ENCODE peak calls at places on chromosome 2, in eight cellular contexts. U is body of pancreas; L is heart right ventricle; Y is upper lobe of right lung; K is right lobe of liver; P is PC-9; O is GM23248; J is CD8-positive, alpha-beta memory T cell. W is an unnamed sample.
A peak's percentile ranks its signal among the peaks of the same experiment; 100 is the strongest.

GRCh38 chr2:28413152-28413895 is 20.7 kb downstream of the FOSL2 start:
- DNase-seq in L (no peak), Y (peak; percentile 64), O (no peak), J (no peak), U (no peak), K (no peak), P (peak; percentile 17), W (no peak)

GRCh38 chr2:119407430-119408220 is 24.0 kb upstream of the TMEM37 start:
- DNase-seq in L (no peak), Y (no peak), U (peak; percentile 71), O (peak; percentile 71), P (peak; percentile 57), J (peak; percentile 8), K (peak; percentile 64), W (no peak)

GRCh38 chr2:45908316-45909150 is 257.1 kb downstream of the PRKCE start:
- DNase-seq in J (no peak), L (no peak), K (no peak), U (no peak), Y (no peak), O (peak; percentile 39), P (no peak), W (no peak)

GRCh38 chr2:71989671-71990070 is 158.0 kb downstream of the CYP26B1 start:
- DNase-seq in K (no peak), P (no peak), O (no peak), L (no peak), U (no peak), J (no peak), Y (no peak), W (no peak)

GRCh38 chr2:225052703-225053102 is 10.4 kb upstream of the DOCK10 start:
- DNase-seq in O (no peak), Y (no peak), P (no peak), U (no peak), L (no peak), K (no peak), J (peak; percentile 59), W (no peak)

GRCh38 chr2:105671156-105671555 is 73.6 kb upstream of the NCK2 start:
- DNase-seq in K (no peak), J (no peak), L (peak; percentile 27), U (peak; percentile 28), P (no peak), Y (no peak), O (peak; percentile 86), W (peak; percentile 60)

GRCh38 chr2:208620487-208620978 is 213.9 kb downstream of the PTH2R start:
- DNase-seq in J (no peak), K (no peak), P (no peak), U (no peak), O (no peak), Y (no peak), L (no peak), W (no peak)

GRCh38 chr2:150735894-150736498 is 248.5 kb upstream of the RND3 start:
- DNase-seq in J (no peak), O (no peak), Y (no peak), U (no peak), L (no peak), K (no peak), P (no peak), W (no peak)

GRCh38 chr2:161824226-161824625 is 200.0 kb downstream of the SLC4A10 start:
- DNase-seq in L (no peak), U (no peak), J (no peak), O (no peak), P (no peak), Y (no peak), K (no peak), W (no peak)

GRCh38 chr2:101023327-101024107 is 21.4 kb downstream of the RPL31 start:
- DNase-seq in J (no peak), O (no peak), U (no peak), P (no peak), L (no peak), Y (no peak), K (no peak), W (no peak)
- H3K36me3 ChIP-seq in J (no peaks in the 10 kb centered on the region), O (peaks cover 8% of the 10 kb centered on the region), U (peaks cover 25% of the 10 kb centered on the region), P (peaks cover 41% of the 10 kb centered on the region), L (peaks cover 31% of the 10 kb centered on the region), Y (peaks cover 55% of the 10 kb centered on the region), K (peaks cover 6% of the 10 kb centered on the region), W (peaks cover 8% of the 10 kb centered on the region)

DNA sequence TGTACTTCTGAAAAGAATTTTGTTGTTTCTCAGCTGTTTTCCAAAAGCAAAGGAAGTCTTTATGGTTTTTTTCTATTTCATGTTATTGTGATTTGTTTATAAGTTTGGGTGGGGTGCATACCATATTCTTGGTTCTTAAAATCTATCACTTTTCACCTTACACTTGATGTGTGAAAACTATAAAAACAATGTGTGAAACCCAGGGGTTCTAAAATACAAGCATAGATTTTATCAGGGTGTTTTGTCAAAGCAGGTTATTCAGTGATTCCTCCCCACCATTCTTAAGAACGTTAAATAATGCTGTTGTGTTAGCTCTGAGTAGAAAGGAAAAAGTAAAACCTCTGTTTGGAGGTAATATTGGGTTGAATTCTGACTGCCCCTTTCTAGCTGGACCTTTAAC is 17.7 kb downstream of the RPE start:
- DNase-seq in O (no peak), K (no peak), L (no peak), Y (no peak), J (peak; percentile 8), U (no peak), P (no peak), W (no peak)
- H3K36me3 ChIP-seq in O (peaks cover 76% of the 10 kb centered on the region), K (peaks cover 8% of the 10 kb centered on the region), L (peaks cover 45% of the 10 kb centered on the region), Y (peaks cover 100% of the 10 kb centered on the region), J (peaks cover 47% of the 10 kb centered on the region), U (peaks cover 27% of the 10 kb centered on the region), P (peaks cover 5% of the 10 kb centered on the region), W (peaks cover 27% of the 10 kb centered on the region)

DNA sequence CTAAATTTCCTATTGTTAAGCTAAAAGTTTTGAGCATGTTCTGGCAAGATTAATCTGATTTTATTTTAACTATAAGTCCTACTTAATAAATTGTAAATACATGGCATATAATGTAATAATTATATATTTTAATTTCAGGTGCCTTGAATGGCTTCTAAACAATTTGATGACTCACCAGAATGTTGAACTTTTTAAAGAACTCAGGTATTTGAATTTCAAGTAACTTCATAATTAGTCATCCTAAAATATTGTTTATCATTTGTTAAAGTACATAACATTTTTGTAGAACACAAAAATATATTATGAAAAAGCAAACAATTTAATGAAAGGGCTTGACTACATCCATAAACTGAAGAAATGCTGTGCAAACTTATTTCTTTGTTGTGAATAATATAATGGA is 14.5 kb downstream of the GMCL1 start:
- DNase-seq in K (no peak), O (no peak), U (no peak), J (no peak), L (no peak), Y (no peak), P (no peak), W (no peak)
- H3K36me3 ChIP-seq in K (no peaks in the 10 kb centered on the region), O (peaks cover 24% of the 10 kb centered on the region), U (peaks cover 11% of the 10 kb centered on the region), J (peaks cover 8% of the 10 kb centered on the region), L (peaks cover 18% of the 10 kb centered on the region), Y (peaks cover 34% of the 10 kb centered on the region), P (peaks cover 26% of the 10 kb centered on the region), W (peaks cover 10% of the 10 kb centered on the region)

DNA sequence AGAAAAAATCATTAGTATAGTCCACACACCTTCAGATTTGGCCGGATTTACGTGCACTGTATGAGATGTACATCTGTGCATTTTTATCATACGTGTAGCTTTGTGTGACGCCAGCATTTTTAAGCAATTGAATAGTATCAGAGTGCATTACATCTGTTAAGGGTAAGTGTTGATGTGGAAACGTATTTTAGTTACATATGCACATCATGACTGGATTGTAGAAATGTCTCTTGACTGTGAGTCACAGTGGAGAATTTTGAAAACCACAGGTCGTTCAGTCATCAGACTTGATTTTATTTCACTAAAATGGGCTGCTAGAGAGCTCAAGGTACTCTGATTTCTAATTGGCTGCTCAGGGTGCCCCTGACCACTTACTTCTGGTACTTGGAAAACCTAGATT is 5.4 kb upstream of the GPBAR1 start:
- DNase-seq in O (peak; percentile 81), P (no peak), K (no peak), L (no peak), J (no peak), U (no peak), Y (no peak), W (no peak)
- H3K36me3 ChIP-seq in O (peaks cover 51% of the 10 kb centered on the region), P (peaks cover 10% of the 10 kb centered on the region), K (peaks cover 18% of the 10 kb centered on the region), L (peaks cover 57% of the 10 kb centered on the region), J (peaks cover 47% of the 10 kb centered on the region), U (peaks cover 26% of the 10 kb centered on the region), Y (peaks cover 64% of the 10 kb centered on the region), W (peaks cover 47% of the 10 kb centered on the region)